ENCODE peak calls at places on chromosomes 2 and 18, in seven cellular contexts. M, C, Q, L, B, G and J are unnamed samples.

GRCh38 chr2:43707255-43707654 is 31.0 kb upstream of the C1GALT1C1L start:
- DNase-seq in B (no peak), Q (peak), L (no peak), M (no peak), G (peak), C (no peak), J (no peak)

GRCh38 chr18:12246849-12247808 is 7.0 kb upstream of the CIDEA start:
- DNase-seq in C (no peak), M (no peak), B (no peak), Q (no peak), G (no peak), L (no peak), J (no peak)

GRCh38 chr2:144379891-144380311 is 140.0 kb downstream of the ZEB2 start:
- DNase-seq in G (peak), L (no peak), B (peak), Q (no peak), C (no peak), M (no peak), J (no peak)

GRCh38 chr2:73217160-73217559 is 3.1 kb downstream of the SMYD5 start:
- DNase-seq in B (no peak), C (no peak), G (no peak), L (no peak), M (no peak), Q (no peak), J (no peak)

GRCh38 chr18:31840499-31840898 is 79.8 kb upstream of the SLC25A52 start:
- DNase-seq in M (no peak), B (no peak), L (no peak), Q (no peak), C (no peak), G (no peak), J (no peak)

GRCh38 chr2:96342085-96342484 is 6.5 kb downstream of the NCAPH start:
- DNase-seq in C (no peak), B (no peak), L (no peak), G (no peak), Q (peak), M (peak), J (peak)

GRCh38 chr2:158967731-158968395 is 577 bp upstream of the TANC1 start:
- DNase-seq in Q (peak), C (peak), G (peak), M (no peak), L (peak), B (no peak), J (no peak)

GRCh38 chr2:62811086-62811485 is 105.6 kb downstream of the EHBP1 start:
- DNase-seq in M (no peak), Q (no peak), G (no peak), B (no peak), C (no peak), L (no peak), J (no peak)

GRCh38 chr18:37987901-37988300 is 422.3 kb upstream of the CELF4 start:
- DNase-seq in C (no peak), M (no peak), B (no peak), G (no peak), Q (no peak), L (no peak), J (no peak)

GRCh38 chr2:144325086-144325485 is 194.8 kb downstream of the ZEB2 start:
- DNase-seq in L (no peak), G (no peak), C (no peak), Q (peak), B (no peak), M (peak), J (peak)

GRCh38 chr2:30218814-30219213 is 12.5 kb upstream of the LBH start:
- DNase-seq in C (no peak), B (no peak), L (no peak), G (no peak), M (no peak), Q (no peak), J (no peak)

GRCh38 chr2:63581266-63581961 is 6.9 kb downstream of the WDPCP start:
- DNase-seq in Q (peak), G (no peak), M (no peak), C (no peak), L (no peak), B (no peak), J (no peak)

GRCh38 chr2:237694423-237695194 is 67.2 kb downstream of the LRRFIP1 start:
- DNase-seq in L (peak), G (no peak), C (no peak), M (no peak), Q (no peak), B (no peak), J (no peak)

GRCh38 chr2:239833728-239834109 is 191.4 kb downstream of the NDUFA10 start:
- DNase-seq in M (no peak), B (no peak), Q (no peak), G (no peak), C (no peak), L (no peak), J (no peak)

GRCh38 chr2:178324072-178324471 is 126.9 kb downstream of the PRKRA start:
- DNase-seq in M (no peak), L (no peak), Q (no peak), G (no peak), C (no peak), B (no peak), J (no peak)

GRCh38 chr18:76941284-76941683 is 118.9 kb downstream of the ZNF236 start:
- DNase-seq in M (no peak), G (no peak), B (no peak), Q (no peak), C (no peak), L (no peak), J (no peak)

GRCh38 chr2:80302001-80302464 is 2.5 kb downstream of the LRRTM1 start:
- DNase-seq in L (no peak), M (no peak), B (no peak), G (no peak), Q (no peak), C (no peak), J (no peak)

GRCh38 chr2:74197983-74198460 is 393 bp upstream of the MTHFD2 start:
- DNase-seq in C (no peak), M (no peak), Q (no peak), L (no peak), G (no peak), B (no peak), J (no peak)

GRCh38 chr2:1593371-1594205 is 150.7 kb downstream of the PXDN start:
- DNase-seq in B (no peak), C (no peak), G (peak), L (no peak), M (no peak), Q (peak), J (no peak)

GRCh38 chr2:9950521-9951271 is 797 bp upstream of the GRHL1 start:
- DNase-seq in C (peak), M (peak), G (peak), L (no peak), Q (no peak), B (no peak), J (no peak)

GRCh38 chr2:189072036-189072435 is 97.9 kb downstream of the COL3A1 start:
- DNase-seq in Q (no peak), L (no peak), B (no peak), C (no peak), M (no peak), G (no peak), J (no peak)

GRCh38 chr18:74310411-74310810 is 5.2 kb upstream of the C18orf63 start:
- DNase-seq in M (no peak), G (no peak), B (no peak), Q (peak), C (no peak), L (no peak), J (no peak)